ENCODE peak calls at places on chromosomes 5 and 9, in ten cellular contexts. Q, O, H, J, Y, P, Z, V, S and F are unnamed samples. For H3K4me1, the result is how much of the 10 kb centered on the place peaks cover.

GRCh38 chr5:153513171-153513570 is 22.7 kb downstream of the GRIA1 start:
- DNase-seq in S (no peak), J (no peak), Q (peak), O (no peak), V (no peak), H (no peak), P (no peak), Y (no peak), Z (no peak), F (no peak)

GRCh38 chr5:59067976-59068651 is 485.2 kb downstream of the RAB3C start:
- DNase-seq in O (no peak), S (no peak), P (no peak), Q (no peak), Y (no peak), Z (no peak), J (no peak), H (no peak), V (no peak), F (no peak)

GRCh38 chr5:142357469-142358090 is 32.8 kb upstream of the SPRY4 start:
- DNase-seq in P (no peak), Y (no peak), H (no peak), S (no peak), Z (no peak), V (no peak), Q (no peak), O (no peak), J (no peak), F (no peak)

GRCh38 chr5:142540774-142541466 is 145.0 kb downstream of the FGF1 start:
- DNase-seq in J (peak), P (no peak), O (no peak), Y (no peak), Z (no peak), Q (no peak), S (no peak), H (peak), V (no peak), F (no peak)

GRCh38 chr5:10536931-10537579 is 26.8 kb upstream of the ANKRD33B start:
- DNase-seq in V (no peak), Y (no peak), S (no peak), Q (no peak), J (no peak), O (no peak), P (no peak), H (no peak), Z (no peak), F (no peak)

GRCh38 chr5:81105261-81105877 is 127.8 kb upstream of the CKMT2 start:
- DNase-seq in Q (no peak), J (no peak), H (no peak), Y (no peak), Z (no peak), O (no peak), P (no peak), S (no peak), V (no peak), F (no peak)

GRCh38 chr5:149317281-149318048 is 27.8 kb upstream of the GRPEL2 start:
- DNase-seq in S (no peak), H (peak), P (no peak), V (peak), J (peak), O (peak), Y (no peak), Q (no peak), Z (no peak), F (peak)

GRCh38 chr9:23820731-23821399 is 5.2 kb downstream of the ELAVL2 start:
- DNase-seq in H (no peak), O (no peak), Z (no peak), Y (no peak), V (no peak), P (no peak), Q (no peak), J (no peak), S (no peak), F (no peak)

GRCh38 chr9:114046876-114047275 is 31.2 kb downstream of the AMBP start:
- DNase-seq in J (no peak), Q (no peak), Z (no peak), O (no peak), P (no peak), V (no peak), Y (no peak), S (no peak), H (no peak), F (no peak)

GRCh38 chr5:92567831-92568450 is 1013.1 kb downstream of the NR2F1-AS1 start:
- DNase-seq in P (no peak), S (no peak), Q (no peak), H (no peak), O (no peak), Z (no peak), V (no peak), Y (no peak), J (no peak), F (no peak)

GRCh38 chr9:79384506-79384905 is 187.3 kb upstream of the TLE4 start:
- DNase-seq in Z (no peak), P (no peak), H (no peak), Y (no peak), Q (no peak), S (no peak), O (no peak), J (no peak), V (no peak), F (no peak)

GRCh38 chr5:108382784-108383358 is 973 bp upstream of the FBXL17 start:
- DNase-seq in P (peak), Q (no peak), V (peak), J (no peak), Y (no peak), S (no peak), Z (no peak), H (no peak), O (no peak), F (no peak)

GRCh38 chr5:168342985-168343384 is 51.5 kb downstream of the WWC1 start:
- DNase-seq in Q (no peak), Y (no peak), H (no peak), O (no peak), S (no peak), Z (no peak), P (no peak), J (no peak), V (no peak), F (no peak)

GRCh38 chr5:29208026-29208425 is 1985.5 kb upstream of the CDH6 start:
- DNase-seq in J (no peak), P (no peak), Z (no peak), Q (no peak), S (no peak), Y (no peak), V (no peak), H (no peak), O (no peak), F (no peak)

GRCh38 chr5:92017786-92018185 is 634.7 kb upstream of the ARRDC3 start:
- DNase-seq in P (no peak), Y (no peak), Q (no peak), O (no peak), Z (no peak), V (no peak), H (no peak), J (no peak), S (no peak), F (no peak)

GRCh38 chr5:169934990-169935389 is 45.3 kb downstream of the INSYN2B start:
- DNase-seq in S (no peak), P (no peak), Z (no peak), H (no peak), Q (no peak), O (no peak), V (no peak), Y (no peak), J (no peak), F (no peak)

GRCh38 chr5:54644226-54644625 is 126.7 kb downstream of the SNX18 start:
- DNase-seq in V (no peak), P (no peak), Y (no peak), Q (no peak), J (no peak), H (no peak), S (no peak), Z (no peak), O (no peak), F (no peak)

GRCh38 chr9:31355965-31356364 is 1028.5 kb upstream of the ACO1 start:
- DNase-seq in V (no peak), S (no peak), H (no peak), P (no peak), Q (no peak), O (no peak), Y (no peak), Z (no peak), J (no peak), F (no peak)

GRCh38 chr9:128901822-128902221 is 19.0 kb upstream of the PHYHD1 start:
- DNase-seq in Q (no peak), P (no peak), J (no peak), V (no peak), H (no peak), S (no peak), O (no peak), Z (no peak), Y (no peak), F (no peak)

GRCh38 chr9:109052416-109052815 is 39.1 kb upstream of the CTNNAL1 start:
- DNase-seq in Z (no peak), V (no peak), S (no peak), Y (no peak), J (no peak), Q (no peak), P (no peak), O (no peak), H (no peak), F (no peak)

GRCh38 chr9:34659592-34660253 is 2.7 kb downstream of the CCL27 start:
- DNase-seq in S (no peak), Q (no peak), Z (no peak), Y (no peak), J (no peak), O (no peak), V (no peak), P (peak), H (no peak), F (no peak)

GRCh38 chr5:117131876-117132275 is 557.3 kb upstream of the SEMA6A start:
- DNase-seq in V (no peak), S (no peak), P (no peak), O (no peak), H (no peak), Y (no peak), Z (no peak), J (no peak), Q (no peak), F (no peak)

GRCh38 chr5:133867341-133867740 is 101.1 kb downstream of the C5orf15 start:
- DNase-seq in Z (no peak), S (no peak), O (no peak), Y (no peak), V (no peak), J (no peak), Q (no peak), H (no peak), P (no peak), F (no peak)

GRCh38 chr5:95595289-95595931 is 24.5 kb upstream of the GPR150 start:
- DNase-seq in S (no peak), O (no peak), P (no peak), V (no peak), H (no peak), Y (no peak), J (no peak), Z (no peak), Q (no peak), F (no peak)

GRCh38 chr9:93010696-93011095 is 47.8 kb upstream of the SUSD3 start:
- DNase-seq in V (no peak), Z (no peak), H (no peak), J (peak), Q (no peak), O (no peak), S (no peak), Y (no peak), P (no peak), F (no peak)

GRCh38 chr9:98215821-98216220 is 23.4 kb upstream of the CORO2A start:
- DNase-seq in J (peak), P (no peak), Z (no peak), O (no peak), H (no peak), Q (no peak), S (no peak), V (no peak), Y (peak), F (no peak)

GRCh38 chr5:7667216-7667767 is 183.6 kb downstream of the CFAP90 start:
- DNase-seq in Q (no peak), J (no peak), S (no peak), Z (no peak), H (no peak), O (no peak), V (no peak), P (peak), Y (no peak), F (no peak)

GRCh38 chr5:139120521-139120920 is 77.6 kb downstream of the SIL1 start:
- DNase-seq in Z (no peak), Q (no peak), Y (no peak), P (no peak), S (no peak), J (peak), V (no peak), H (no peak), O (no peak), F (no peak)

GRCh38 chr5:120771181-120771580 is 307.1 kb downstream of the PRR16 start:
- DNase-seq in O (no peak), J (no peak), Z (no peak), Q (no peak), V (no peak), S (no peak), H (no peak), P (no peak), Y (no peak), F (no peak)

GRCh38 chr5:142206801-142207200 is 98.2 kb downstream of the NDFIP1 start:
- DNase-seq in J (no peak), Z (no peak), S (no peak), P (no peak), O (no peak), H (peak), V (no peak), Q (no peak), Y (no peak), F (no peak)

GRCh38 chr9:85738509-85738908 is 3.2 kb downstream of the AGTPBP1 start:
- DNase-seq in S (no peak), P (no peak), H (no peak), Z (no peak), J (no peak), O (no peak), Q (no peak), V (no peak), Y (no peak), F (no peak)

GRCh38 chr5:13941468-13941867 is 3.0 kb downstream of the DNAH5 start:
- DNase-seq in S (no peak), Z (no peak), P (no peak), Q (no peak), O (no peak), Y (no peak), V (no peak), H (no peak), J (no peak), F (no peak)

GRCh38 chr9:86994231-86994630 is 46.9 kb upstream of the GAS1 start:
- DNase-seq in O (no peak), Y (no peak), Z (no peak), Q (no peak), H (peak), V (no peak), J (no peak), S (no peak), P (no peak), F (no peak)

GRCh38 chr9:136107155-136107952 is 11.3 kb downstream of the TMEM250 start:
- DNase-seq in V (peak), Y (peak), O (peak), Q (no peak), Z (no peak), H (no peak), S (peak), P (no peak), J (no peak), F (peak)

GRCh38 chr9:107707915-107708441 is 218.4 kb upstream of the KLF4 start:
- DNase-seq in Q (no peak), J (peak), V (no peak), P (peak), Y (no peak), H (no peak), S (no peak), O (no peak), Z (no peak), F (no peak)

GRCh38 chr9:111646417-111646816 is 15.0 kb upstream of the GNG10 start:
- DNase-seq in Z (no peak), Q (no peak), H (no peak), S (no peak), P (no peak), O (no peak), V (no peak), J (no peak), Y (no peak), F (no peak)

GRCh38 chr5:100872409-100873190 is 30.5 kb downstream of the ST8SIA4 start:
- DNase-seq in V (no peak), Q (no peak), Z (no peak), H (no peak), P (peak), S (no peak), J (no peak), O (no peak), Y (no peak), F (no peak)

GRCh38 chr9:134855231-134855899 is 25.2 kb upstream of the FCN2 start:
- DNase-seq in Y (no peak), O (no peak), J (no peak), Q (no peak), Z (no peak), P (no peak), S (no peak), H (no peak), V (no peak), F (no peak)

GRCh38 chr9:134852906-134853654 is 27.5 kb upstream of the FCN2 start:
- DNase-seq in Z (no peak), O (no peak), Q (no peak), Y (no peak), H (no peak), J (no peak), V (no peak), P (no peak), S (no peak), F (no peak)

GRCh38 chr9:134853893-134854292 is 26.7 kb upstream of the FCN2 start:
- DNase-seq in Q (no peak), O (no peak), J (no peak), P (no peak), V (no peak), Y (no peak), H (no peak), S (no peak), Z (no peak), F (no peak)

GRCh38 chr9:134855900-134856377 is 24.7 kb upstream of the FCN2 start:
- DNase-seq in V (no peak), P (no peak), S (no peak), O (no peak), Z (no peak), Q (no peak), J (no peak), H (no peak), Y (no peak), F (no peak)

DNA sequence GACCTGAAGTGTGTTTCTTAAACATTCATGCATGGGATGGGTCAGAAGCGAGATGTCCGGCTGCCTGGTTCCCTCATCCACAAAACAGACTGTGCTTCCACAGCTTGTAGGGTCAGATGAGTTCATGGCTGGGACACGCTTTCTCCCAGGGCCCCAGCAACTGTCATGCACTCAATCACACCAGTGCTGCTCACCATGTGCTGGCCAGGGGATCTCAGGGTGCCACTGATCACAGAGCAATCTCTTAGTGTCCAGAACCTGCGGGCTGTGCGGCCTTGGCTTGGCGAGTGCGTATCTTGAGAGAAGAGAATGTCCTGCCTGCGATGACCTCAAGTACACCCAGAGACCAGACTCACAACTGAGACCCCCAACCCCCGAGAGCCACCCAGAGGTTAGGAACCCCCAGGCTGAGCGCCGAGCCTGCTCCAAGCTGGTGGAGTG is 26.0 kb upstream of the FCN2 start:
- DNase-seq in V (no peak), O (no peak), J (no peak), Q (no peak), S (no peak), Z (no peak), Y (no peak), P (no peak), H (no peak), F (no peak)
- H3K4me1 ChIP-seq in V (under half), O (under half), J (under half), Q (under half), S (under half), Z (under half), Y (under half), P (under half), H (under half), F (under half)

DNA sequence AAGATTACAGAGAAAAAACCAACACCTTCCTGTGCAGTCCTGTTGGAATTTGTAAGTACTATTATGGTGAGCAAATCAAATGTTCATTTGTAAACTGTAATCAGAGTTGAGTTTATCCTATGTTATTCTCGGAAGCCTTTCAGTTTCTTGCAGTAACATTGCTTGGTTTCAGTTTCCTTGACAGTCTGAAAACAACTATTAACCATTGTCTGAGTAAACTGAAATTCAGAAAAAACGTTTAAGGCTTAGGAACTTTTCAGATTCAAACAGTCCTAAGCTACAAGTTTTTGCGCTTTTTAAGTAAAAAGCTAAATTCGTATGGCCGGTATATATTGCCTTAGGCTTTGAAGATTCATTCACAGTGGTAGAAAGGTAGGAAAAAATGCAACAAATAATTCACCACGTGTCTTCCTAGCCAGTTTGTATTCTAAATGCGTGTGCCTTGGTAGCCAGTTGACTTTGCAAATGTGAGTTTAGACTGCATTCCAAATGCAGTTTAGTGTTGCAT is 2.5 kb downstream of the GPBP1 start:
- DNase-seq in Q (no peak), H (no peak), V (no peak), J (no peak), Y (no peak), Z (no peak), S (no peak), O (no peak), P (no peak), F (peak)
- H3K27ac ChIP-seq in Q (peak), H (no peak), V (peak), J (peak), Y (peak), Z (peak), S (peak), O (peak), P (no peak), F (peak)

DNA sequence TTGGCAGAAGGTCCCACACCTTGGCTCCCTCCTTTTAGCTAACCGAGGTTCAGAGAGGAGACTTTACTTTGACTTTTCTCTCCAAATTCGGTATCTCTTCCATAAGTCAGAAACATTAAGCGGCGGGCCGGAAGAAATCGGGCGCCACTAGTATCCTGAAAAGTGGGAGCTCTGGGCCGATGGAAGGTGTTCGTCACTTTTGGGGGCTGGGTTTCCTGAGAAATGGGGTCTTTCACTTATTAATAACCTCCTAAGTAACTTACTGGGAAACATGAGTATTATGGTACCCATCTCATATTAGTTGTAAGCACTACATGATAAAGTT is 716 bp downstream of the STX17 start:
- DNase-seq in Y (no peak), H (no peak), S (no peak), P (no peak), Z (no peak), O (no peak), V (no peak), Q (no peak), J (no peak), F (no peak)
- H3K4me3 ChIP-seq in Y (peak), H (peak), S (peak), P (peak), Z (peak), O (peak), V (peak), Q (peak), J (peak), F (peak)

GRCh38 chr5:35694481-35694880 is 76.8 kb downstream of the SPEF2 start:
- DNase-seq in O (no peak), H (no peak), P (no peak), S (no peak), J (no peak), V (no peak), Z (no peak), Y (no peak), Q (no peak), F (no peak)
- H3K4me1 ChIP-seq in O (under half), H (under half), P (under half), S (under half), J (under half), V (under half), Z (under half), Y (under half), Q (under half), F (under half)

GRCh38 chr9:94656190-94656589 is 16.9 kb upstream of the FBP1 start:
- DNase-seq in H (no peak), P (peak), S (no peak), Z (peak), Q (no peak), Y (no peak), V (peak), J (peak), O (no peak), F (peak)
- H3K27ac ChIP-seq in H (no peak), P (no peak), S (no peak), Z (peak), Q (no peak), Y (no peak), V (peak), J (no peak), O (no peak), F (no peak)

DNA sequence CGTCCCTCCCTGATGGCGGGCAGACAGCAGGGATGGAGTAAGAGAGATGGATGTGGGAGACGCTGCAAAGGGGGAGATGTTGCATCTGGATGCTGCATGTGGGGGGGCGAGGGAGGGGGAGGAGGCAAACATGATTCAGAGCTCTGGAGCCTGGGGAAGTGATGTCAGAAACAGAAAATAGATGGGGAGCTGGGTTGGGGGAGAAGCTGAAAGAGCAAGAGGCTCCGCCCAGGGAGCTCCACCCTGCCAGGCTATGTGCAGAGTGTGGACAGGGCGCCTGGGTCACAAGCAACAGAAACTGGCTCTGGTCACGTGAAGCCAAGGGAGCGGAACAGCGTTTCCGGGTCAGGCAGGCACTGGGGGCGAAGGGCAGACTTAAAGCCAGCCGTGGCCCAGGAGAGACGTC is 12.7 kb downstream of the UNC5A start:
- DNase-seq in Y (no peak), Z (no peak), S (no peak), P (no peak), J (no peak), Q (no peak), V (no peak), H (no peak), O (no peak), F (no peak)
- H3K4me3 ChIP-seq in Y (no peak), Z (no peak), S (no peak), P (no peak), J (no peak), Q (no peak), V (no peak), H (no peak), O (no peak), F (no peak)